ENCODE peak calls at places on chromosomes 7 and 10, in ten cellular contexts. One of them, this sample, is unnamed.
A peak's percentile ranks its signal among the peaks of the same experiment; 100 is the strongest.

GRCh38 chr7:99949645-99950228 is 20.3 kb upstream of the GJC3 start:
- DNase-seq in suprapubic skin: no peak
- DNase-seq in psoas muscle: no peak
- DNase-seq in MM.1S: no peak
- DNase-seq in AG10803: peak; percentile 13
- DNase-seq in spleen: no peak
- DNase-seq in mammary epithelial cell: no peak
- DNase-seq in Panc1: no peak
- DNase-seq in left ventricle myocardium inferior: no peak
- DNase-seq in heart right ventricle: no peak
- DNase-seq in this sample: peak; percentile 40

GRCh38 chr10:2202401-2202800 is 465.1 kb upstream of the ADARB2 start:
- DNase-seq in suprapubic skin: no peak
- DNase-seq in psoas muscle: no peak
- DNase-seq in MM.1S: no peak
- DNase-seq in AG10803: no peak
- DNase-seq in spleen: no peak
- DNase-seq in mammary epithelial cell: peak; percentile 31
- DNase-seq in Panc1: no peak
- DNase-seq in left ventricle myocardium inferior: no peak
- DNase-seq in heart right ventricle: no peak
- DNase-seq in this sample: no peak

GRCh38 chr10:25818751-25819150 is 115.3 kb upstream of the MYO3A start:
- DNase-seq in suprapubic skin: no peak
- DNase-seq in psoas muscle: no peak
- DNase-seq in MM.1S: no peak
- DNase-seq in AG10803: no peak
- DNase-seq in spleen: no peak
- DNase-seq in mammary epithelial cell: no peak
- DNase-seq in Panc1: no peak
- DNase-seq in left ventricle myocardium inferior: no peak
- DNase-seq in heart right ventricle: no peak
- DNase-seq in this sample: no peak

GRCh38 chr10:119189811-119190282 is 11.2 kb upstream of the PRDX3 start:
- DNase-seq in suprapubic skin: no peak
- DNase-seq in psoas muscle: no peak
- DNase-seq in MM.1S: peak; percentile 50
- DNase-seq in AG10803: no peak
- DNase-seq in spleen: no peak
- DNase-seq in mammary epithelial cell: peak; percentile 37
- DNase-seq in Panc1: no peak
- DNase-seq in left ventricle myocardium inferior: no peak
- DNase-seq in heart right ventricle: no peak
- DNase-seq in this sample: peak; percentile 86

GRCh38 chr7:73830872-73831655 is at the start of gene CLDN4:
- DNase-seq in suprapubic skin: peak; percentile 88
- DNase-seq in psoas muscle: no peak
- DNase-seq in MM.1S: no peak
- DNase-seq in AG10803: no peak
- DNase-seq in spleen: no peak
- DNase-seq in mammary epithelial cell: no peak
- DNase-seq in Panc1: peak; percentile 97
- DNase-seq in left ventricle myocardium inferior: no peak
- DNase-seq in heart right ventricle: no peak
- DNase-seq in this sample: no peak

GRCh38 chr7:132249591-132249971 is 326.7 kb downstream of the PLXNA4 start:
- DNase-seq in suprapubic skin: no peak
- DNase-seq in psoas muscle: no peak
- DNase-seq in MM.1S: no peak
- DNase-seq in AG10803: peak; percentile 29
- DNase-seq in spleen: no peak
- DNase-seq in mammary epithelial cell: peak; percentile 6
- DNase-seq in Panc1: no peak
- DNase-seq in left ventricle myocardium inferior: no peak
- DNase-seq in heart right ventricle: no peak
- DNase-seq in this sample: peak; percentile 16

GRCh38 chr10:80671847-80672246 is 134.1 kb downstream of the SH2D4B start:
- DNase-seq in suprapubic skin: no peak
- DNase-seq in psoas muscle: no peak
- DNase-seq in MM.1S: no peak
- DNase-seq in AG10803: no peak
- DNase-seq in spleen: no peak
- DNase-seq in mammary epithelial cell: no peak
- DNase-seq in Panc1: no peak
- DNase-seq in left ventricle myocardium inferior: no peak
- DNase-seq in heart right ventricle: no peak
- DNase-seq in this sample: no peak

GRCh38 chr7:68245688-68246087 is 1249.1 kb downstream of the TYW1 start:
- DNase-seq in suprapubic skin: no peak
- DNase-seq in psoas muscle: no peak
- DNase-seq in MM.1S: no peak
- DNase-seq in AG10803: peak; percentile 90
- DNase-seq in spleen: no peak
- DNase-seq in mammary epithelial cell: no peak
- DNase-seq in Panc1: no peak
- DNase-seq in left ventricle myocardium inferior: no peak
- DNase-seq in heart right ventricle: no peak
- DNase-seq in this sample: peak; percentile 17

GRCh38 chr7:74092321-74092963 is 8.8 kb downstream of the LIMK1 start:
- DNase-seq in suprapubic skin: no peak
- DNase-seq in psoas muscle: peak; percentile 66
- DNase-seq in MM.1S: no peak
- DNase-seq in AG10803: no peak
- DNase-seq in spleen: peak; percentile 79
- DNase-seq in mammary epithelial cell: no peak
- DNase-seq in Panc1: no peak
- DNase-seq in left ventricle myocardium inferior: peak; percentile 64
- DNase-seq in heart right ventricle: peak; percentile 71
- DNase-seq in this sample: no peak

GRCh38 chr10:103967433-103968142 is 648 bp downstream of the SLK start:
- DNase-seq in suprapubic skin: no peak
- DNase-seq in psoas muscle: no peak
- DNase-seq in MM.1S: peak; percentile 28
- DNase-seq in AG10803: peak; percentile 24
- DNase-seq in spleen: no peak
- DNase-seq in mammary epithelial cell: peak; percentile 42
- DNase-seq in Panc1: no peak
- DNase-seq in left ventricle myocardium inferior: no peak
- DNase-seq in heart right ventricle: no peak
- DNase-seq in this sample: peak; percentile 24

GRCh38 chr7:12646139-12646538 is 41.3 kb upstream of the ARL4A start:
- DNase-seq in suprapubic skin: no peak
- DNase-seq in psoas muscle: no peak
- DNase-seq in MM.1S: no peak
- DNase-seq in AG10803: peak; percentile 54
- DNase-seq in spleen: no peak
- DNase-seq in mammary epithelial cell: no peak
- DNase-seq in Panc1: no peak
- DNase-seq in left ventricle myocardium inferior: no peak
- DNase-seq in heart right ventricle: no peak
- DNase-seq in this sample: peak; percentile 24

GRCh38 chr10:95865814-95866447 is 41.8 kb upstream of the CC2D2B start:
- DNase-seq in suprapubic skin: no peak
- DNase-seq in psoas muscle: no peak
- DNase-seq in MM.1S: no peak
- DNase-seq in AG10803: no peak
- DNase-seq in spleen: no peak
- DNase-seq in mammary epithelial cell: no peak
- DNase-seq in Panc1: no peak
- DNase-seq in left ventricle myocardium inferior: no peak
- DNase-seq in heart right ventricle: no peak
- DNase-seq in this sample: no peak

GRCh38 chr7:86643478-86644281 is at the start of gene GRM3:
- DNase-seq in suprapubic skin: no peak
- DNase-seq in psoas muscle: no peak
- DNase-seq in MM.1S: no peak
- DNase-seq in AG10803: no peak
- DNase-seq in spleen: no peak
- DNase-seq in mammary epithelial cell: no peak
- DNase-seq in Panc1: no peak
- DNase-seq in left ventricle myocardium inferior: peak; percentile 24
- DNase-seq in heart right ventricle: peak; percentile 18
- DNase-seq in this sample: no peak

GRCh38 chr7:2876031-2876862 is 32.1 kb upstream of the GNA12 start:
- DNase-seq in suprapubic skin: no peak
- DNase-seq in psoas muscle: no peak
- DNase-seq in MM.1S: no peak
- DNase-seq in AG10803: peak; percentile 71
- DNase-seq in spleen: no peak
- DNase-seq in mammary epithelial cell: peak; percentile 94
- DNase-seq in Panc1: no peak
- DNase-seq in left ventricle myocardium inferior: no peak
- DNase-seq in heart right ventricle: no peak
- DNase-seq in this sample: peak; percentile 76

GRCh38 chr10:49649294-49649693 is 30.2 kb upstream of the C10orf53 start:
- DNase-seq in suprapubic skin: peak; percentile 50
- DNase-seq in psoas muscle: no peak
- DNase-seq in MM.1S: no peak
- DNase-seq in AG10803: no peak
- DNase-seq in spleen: no peak
- DNase-seq in mammary epithelial cell: no peak
- DNase-seq in Panc1: no peak
- DNase-seq in left ventricle myocardium inferior: no peak
- DNase-seq in heart right ventricle: no peak
- DNase-seq in this sample: no peak

GRCh38 chr10:11612004-11613001 is 853 bp upstream of the USP6NL start:
- DNase-seq in suprapubic skin: no peak
- DNase-seq in psoas muscle: no peak
- DNase-seq in MM.1S: no peak
- DNase-seq in AG10803: no peak
- DNase-seq in spleen: no peak
- DNase-seq in mammary epithelial cell: peak; percentile 23
- DNase-seq in Panc1: no peak
- DNase-seq in left ventricle myocardium inferior: no peak
- DNase-seq in heart right ventricle: no peak
- DNase-seq in this sample: peak; percentile 10

GRCh38 chr7:69823151-69823744 is 225.0 kb downstream of the AUTS2 start:
- DNase-seq in suprapubic skin: no peak
- DNase-seq in psoas muscle: no peak
- DNase-seq in MM.1S: no peak
- DNase-seq in AG10803: no peak
- DNase-seq in spleen: no peak
- DNase-seq in mammary epithelial cell: no peak
- DNase-seq in Panc1: no peak
- DNase-seq in left ventricle myocardium inferior: no peak
- DNase-seq in heart right ventricle: no peak
- DNase-seq in this sample: no peak

DNA sequence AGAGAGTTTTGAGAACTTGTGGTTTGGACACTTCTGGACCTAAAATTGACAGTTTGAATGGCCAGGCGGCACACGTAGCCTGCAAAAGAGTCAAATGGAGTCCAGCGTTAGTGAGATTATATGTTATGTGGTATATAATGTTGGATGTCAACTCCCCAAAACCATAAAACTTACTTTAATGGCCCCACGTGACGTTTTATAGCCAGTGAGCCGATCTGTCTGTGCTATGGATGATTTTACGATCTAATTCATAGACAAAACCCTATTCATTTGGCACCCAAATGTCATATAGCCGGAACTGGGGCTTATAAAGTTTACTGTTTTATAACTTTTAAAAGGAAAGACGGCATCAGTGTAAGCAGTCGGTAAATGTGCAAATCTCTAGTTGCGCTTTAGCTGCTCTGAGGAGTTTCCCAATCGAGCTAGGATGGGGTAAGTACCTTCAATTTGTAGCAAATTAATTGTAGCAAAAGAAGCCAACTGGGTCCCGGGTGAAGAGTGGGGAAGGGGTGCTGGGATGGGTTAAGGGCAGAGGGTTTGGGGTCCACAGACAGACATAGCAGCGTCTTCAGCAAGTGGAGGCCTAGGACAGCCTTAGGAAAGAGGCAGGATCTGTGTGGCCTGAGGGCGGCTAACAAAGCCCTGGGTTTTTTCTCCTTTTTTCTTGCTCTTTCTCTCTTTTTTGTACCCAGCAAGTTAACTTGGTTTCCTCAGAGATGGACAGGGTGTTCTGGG is 3.2 kb downstream of the HOXA5 start:
- DNase-seq in suprapubic skin: no peak
- DNase-seq in psoas muscle: no peak
- DNase-seq in MM.1S: no peak
- DNase-seq in AG10803: no peak
- DNase-seq in spleen: no peak
- DNase-seq in mammary epithelial cell: peak; percentile 54
- DNase-seq in Panc1: no peak
- DNase-seq in left ventricle myocardium inferior: no peak
- DNase-seq in heart right ventricle: no peak
- DNase-seq in this sample: no peak
- H3K4me3 ChIP-seq in suprapubic skin: peak overlapping the region; percentile 28
- H3K4me3 ChIP-seq in psoas muscle: no peak overlapping the region
- H3K4me3 ChIP-seq in MM.1S: no peak overlapping the region
- H3K4me3 ChIP-seq in AG10803: no peak overlapping the region
- H3K4me3 ChIP-seq in spleen: no peak overlapping the region
- H3K4me3 ChIP-seq in mammary epithelial cell: peak overlapping the region; percentile 74
- H3K4me3 ChIP-seq in Panc1: no peak overlapping the region
- H3K4me3 ChIP-seq in left ventricle myocardium inferior: no peak overlapping the region
- H3K4me3 ChIP-seq in heart right ventricle: no peak overlapping the region
- H3K4me3 ChIP-seq in this sample: no peak overlapping the region

GRCh38 chr7:134478707-134479106 is 19.8 kb upstream of the AKR1B1 start:
- DNase-seq in suprapubic skin: no peak
- DNase-seq in psoas muscle: no peak
- DNase-seq in MM.1S: no peak
- DNase-seq in AG10803: no peak
- DNase-seq in spleen: no peak
- DNase-seq in mammary epithelial cell: peak; percentile 9
- DNase-seq in Panc1: no peak
- DNase-seq in left ventricle myocardium inferior: no peak
- DNase-seq in heart right ventricle: no peak
- DNase-seq in this sample: peak; percentile 26
- TF ChIP-seq CTCF in suprapubic skin: no peak
- TF ChIP-seq CTCF in psoas muscle: no peak
- TF ChIP-seq CTCF in MM.1S: peak; percentile 7
- TF ChIP-seq CTCF in AG10803: peak; percentile 48
- TF ChIP-seq CTCF in spleen: no peak
- TF ChIP-seq CTCF in mammary epithelial cell: peak; percentile 55
- TF ChIP-seq CTCF in Panc1: peak; percentile 9
- TF ChIP-seq CTCF in left ventricle myocardium inferior: no peak
- TF ChIP-seq CTCF in heart right ventricle: no peak
- TF ChIP-seq CTCF in this sample: peak; percentile 38

GRCh38 chr7:34995757-34996156 is 41.5 kb downstream of the DPY19L1 start:
- DNase-seq in suprapubic skin: no peak
- DNase-seq in psoas muscle: no peak
- DNase-seq in MM.1S: no peak
- DNase-seq in AG10803: no peak
- DNase-seq in spleen: no peak
- DNase-seq in mammary epithelial cell: no peak
- DNase-seq in Panc1: no peak
- DNase-seq in left ventricle myocardium inferior: no peak
- DNase-seq in heart right ventricle: no peak
- DNase-seq in this sample: no peak

GRCh38 chr7:34991938-34992840 is 45.1 kb downstream of the DPY19L1 start:
- DNase-seq in suprapubic skin: no peak
- DNase-seq in psoas muscle: no peak
- DNase-seq in MM.1S: no peak
- DNase-seq in AG10803: peak; percentile 14
- DNase-seq in spleen: peak; percentile 75
- DNase-seq in mammary epithelial cell: peak; percentile 35
- DNase-seq in Panc1: no peak
- DNase-seq in left ventricle myocardium inferior: no peak
- DNase-seq in heart right ventricle: no peak
- DNase-seq in this sample: peak; percentile 86
- H3K4me3 ChIP-seq in suprapubic skin: no peak overlapping the region
- H3K4me3 ChIP-seq in psoas muscle: no peak overlapping the region
- H3K4me3 ChIP-seq in MM.1S: no peak overlapping the region
- H3K4me3 ChIP-seq in AG10803: no peak overlapping the region
- H3K4me3 ChIP-seq in spleen: no peak overlapping the region
- H3K4me3 ChIP-seq in mammary epithelial cell: no peak overlapping the region
- H3K4me3 ChIP-seq in Panc1: no peak overlapping the region
- H3K4me3 ChIP-seq in left ventricle myocardium inferior: no peak overlapping the region
- H3K4me3 ChIP-seq in heart right ventricle: peak overlapping the region; percentile 2
- H3K4me3 ChIP-seq in this sample: peak overlapping the region; percentile 44

GRCh38 chr7:149381245-149381644 is 79.6 kb downstream of the ZNF777 start:
- DNase-seq in suprapubic skin: no peak
- DNase-seq in psoas muscle: no peak
- DNase-seq in MM.1S: no peak
- DNase-seq in AG10803: no peak
- DNase-seq in spleen: no peak
- DNase-seq in mammary epithelial cell: no peak
- DNase-seq in Panc1: no peak
- DNase-seq in left ventricle myocardium inferior: no peak
- DNase-seq in heart right ventricle: no peak
- DNase-seq in this sample: no peak
- TF ChIP-seq CTCF in suprapubic skin: no peak
- TF ChIP-seq CTCF in psoas muscle: no peak
- TF ChIP-seq CTCF in MM.1S: peak; percentile 11
- TF ChIP-seq CTCF in AG10803: no peak
- TF ChIP-seq CTCF in spleen: no peak
- TF ChIP-seq CTCF in mammary epithelial cell: peak; percentile 11
- TF ChIP-seq CTCF in Panc1: peak; percentile 31
- TF ChIP-seq CTCF in left ventricle myocardium inferior: no peak
- TF ChIP-seq CTCF in heart right ventricle: no peak
- TF ChIP-seq CTCF in this sample: no peak

This sample was measured in fibroblast of pulmonary artery.